ENCODE peak calls at places on chromosomes 13 and 19, in eight cellular contexts. E, P, C, K, M, W, G and D are unnamed samples.

GRCh38 chr13:32587774-32588165 is 1.5 kb downstream of the PDS5B start:
- DNase-seq in M (no peak), E (no peak), P (no peak), K (no peak), G (peak; percentile 27), W (no peak), C (no peak), D (no peak)

GRCh38 chr13:77207943-77208342 is 119.0 kb downstream of the MYCBP2 start:
- DNase-seq in M (no peak), W (no peak), P (peak; percentile 74), C (no peak), G (peak; percentile 91), E (no peak), K (no peak), D (no peak)

GRCh38 chr19:19568802-19569756 is 31.0 kb downstream of the CILP2 start:
- DNase-seq in P (peak; percentile 47), M (no peak), K (no peak), C (no peak), W (no peak), G (peak; percentile 59), E (no peak), D (no peak)

GRCh38 chr19:49911381-49912145 is 14.9 kb upstream of the IL4I1 start:
- DNase-seq in W (no peak), P (no peak), E (no peak), G (no peak), C (no peak), M (no peak), K (no peak), D (no peak)

GRCh38 chr13:25687622-25688225 is 315.9 kb downstream of the ATP8A2 start:
- DNase-seq in W (no peak), P (no peak), G (peak; percentile 16), C (no peak), M (no peak), K (peak; percentile 14), E (no peak), D (no peak)

GRCh38 chr13:33126909-33127607 is 110.8 kb downstream of the KL start:
- DNase-seq in P (peak; percentile 29), E (no peak), G (peak; percentile 52), M (no peak), W (no peak), C (no peak), K (peak; percentile 54), D (no peak)

GRCh38 chr13:22055259-22055658 is 384.4 kb downstream of the FGF9 start:
- DNase-seq in E (no peak), P (no peak), G (no peak), W (no peak), K (no peak), C (no peak), M (no peak), D (no peak)

GRCh38 chr19:18090545-18091216 is 3.9 kb upstream of the IL12RB1 start:
- DNase-seq in W (no peak), P (peak; percentile 21), K (no peak), C (no peak), E (no peak), M (no peak), G (no peak), D (no peak)

GRCh38 chr13:30341815-30342570 is 34.6 kb upstream of the KATNAL1 start:
- DNase-seq in K (peak; percentile 82), W (peak; percentile 96), G (peak; percentile 95), P (peak; percentile 96), E (peak; percentile 85), C (no peak), M (no peak), D (peak; percentile 65)

GRCh38 chr13:72530471-72530870 is 197.0 kb downstream of the MZT1 start:
- DNase-seq in W (no peak), E (no peak), P (peak; percentile 38), K (no peak), C (no peak), M (no peak), G (peak; percentile 60), D (no peak)

GRCh38 chr13:108769213-108770070 is 140.0 kb downstream of the MYO16 start:
- DNase-seq in P (no peak), E (no peak), C (no peak), W (no peak), M (peak; percentile 9), G (peak; percentile 3), K (no peak), D (no peak)

GRCh38 chr13:94128430-94128829 is 351.1 kb downstream of the DCT start:
- DNase-seq in K (peak; percentile 13), W (no peak), P (no peak), C (no peak), M (no peak), G (peak; percentile 60), E (no peak), D (no peak)

GRCh38 chr13:75468098-75468497 is 13.9 kb downstream of the TBC1D4 start:
- DNase-seq in K (no peak), C (no peak), P (peak; percentile 42), E (no peak), G (peak; percentile 36), M (no peak), W (no peak), D (no peak)

GRCh38 chr13:102487330-102487729 is 85.5 kb upstream of the FGF14 start:
- DNase-seq in G (no peak), C (no peak), W (no peak), E (no peak), P (no peak), M (no peak), K (no peak), D (peak; percentile 38)

GRCh38 chr13:31022491-31022890 is 90.0 kb downstream of the TEX26 start:
- DNase-seq in M (no peak), P (no peak), C (no peak), K (no peak), G (no peak), W (no peak), E (no peak), D (peak; percentile 89)

GRCh38 chr13:44660050-44660449 is 83.9 kb upstream of the TSC22D1 start:
- DNase-seq in K (no peak), G (no peak), C (no peak), E (no peak), W (no peak), M (no peak), P (no peak), D (no peak)

GRCh38 chr13:111318396-111318795 is 2.0 kb upstream of the TEX29 start:
- DNase-seq in W (no peak), P (no peak), M (no peak), K (no peak), C (no peak), E (no peak), G (no peak), D (no peak)

GRCh38 chr13:94674609-94675348 is 37.6 kb downstream of the SOX21 start:
- DNase-seq in E (no peak), G (peak; percentile 6), P (peak; percentile 61), M (peak; percentile 75), C (peak; percentile 26), K (peak; percentile 9), W (no peak), D (peak; percentile 67)

GRCh38 chr13:109370486-109370885 is 415.9 kb downstream of the IRS2 start:
- DNase-seq in K (no peak), C (no peak), W (no peak), M (no peak), P (no peak), G (no peak), E (no peak), D (no peak)

GRCh38 chr19:16234552-16235445 is 37.1 kb downstream of the AP1M1 start:
- DNase-seq in M (no peak), E (peak; percentile 46), G (no peak), W (peak; percentile 64), P (no peak), C (no peak), K (no peak), D (no peak)
- H3K36me3 ChIP-seq in M (peaks cover 3% of the 10 kb centered on the region), E (peaks cover 54% of the 10 kb centered on the region), G (peaks cover 9% of the 10 kb centered on the region), W (no peaks in the 10 kb centered on the region), P (peaks cover 66% of the 10 kb centered on the region), C (no peaks in the 10 kb centered on the region), K (peaks cover 62% of the 10 kb centered on the region), D (peaks cover 2% of the 10 kb centered on the region)

DNA sequence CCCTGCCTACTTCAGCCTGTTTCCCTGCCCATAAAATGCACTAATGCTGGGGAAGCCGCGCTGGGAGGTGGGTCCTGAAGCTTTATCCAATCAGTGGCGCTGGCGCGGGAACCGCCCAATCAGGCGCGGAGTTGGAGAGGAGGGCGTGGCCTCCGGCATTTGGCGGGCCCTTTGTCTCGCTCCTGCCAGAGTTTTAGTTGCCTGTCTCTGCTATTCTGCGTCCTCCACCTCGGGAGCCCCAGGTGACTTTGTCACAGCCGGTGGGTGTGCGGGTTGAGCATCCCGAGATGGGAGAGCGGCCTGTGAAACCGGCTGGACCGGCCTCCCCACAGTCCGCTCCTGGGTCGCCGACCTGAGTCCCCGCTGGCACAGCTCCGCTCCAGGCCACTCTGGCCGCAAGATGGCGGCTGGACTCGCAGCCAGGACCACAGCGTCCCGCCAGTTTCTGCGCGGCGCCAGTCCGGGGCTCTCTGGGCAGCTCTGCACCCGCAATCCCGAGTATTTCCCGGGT is 30.7 kb upstream of the ZNF429 start:
- DNase-seq in E (peak; percentile 85), P (peak; percentile 24), G (peak; percentile 60), C (peak; percentile 56), K (peak; percentile 80), W (peak; percentile 92), M (no peak), D (no peak)
- H3K36me3 ChIP-seq in E (no peaks in the 10 kb centered on the region), P (no peaks in the 10 kb centered on the region), G (no peaks in the 10 kb centered on the region), C (no peaks in the 10 kb centered on the region), K (no peaks in the 10 kb centered on the region), W (no peaks in the 10 kb centered on the region), M (no peaks in the 10 kb centered on the region), D (no peaks in the 10 kb centered on the region)

DNA sequence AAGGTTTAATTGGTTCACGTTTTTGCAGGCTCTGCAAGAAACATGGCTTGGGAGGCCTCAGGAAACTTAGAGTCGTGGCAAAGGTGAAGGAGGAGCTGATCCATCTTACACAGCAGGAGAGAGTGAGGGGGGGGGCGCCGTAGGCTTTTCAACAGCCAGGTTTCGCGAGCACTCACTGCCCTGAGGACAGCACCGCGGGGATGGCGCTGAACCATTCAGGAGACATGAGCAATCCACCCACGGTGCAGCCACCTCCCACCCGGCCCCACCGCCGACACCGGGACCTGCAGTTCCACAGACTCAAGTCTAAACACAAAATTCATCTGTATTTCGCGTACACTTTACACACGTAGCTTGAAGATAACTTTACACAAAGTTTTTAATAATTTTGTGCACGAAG is 73.6 kb downstream of the KDM4B start:
- DNase-seq in E (no peak), C (no peak), K (no peak), G (no peak), M (no peak), P (no peak), W (no peak), D (no peak)
- H3K36me3 ChIP-seq in E (peaks cover 30% of the 10 kb centered on the region), C (no peaks in the 10 kb centered on the region), K (peaks cover 42% of the 10 kb centered on the region), G (peaks cover 4% of the 10 kb centered on the region), M (no peaks in the 10 kb centered on the region), P (peaks cover 44% of the 10 kb centered on the region), W (no peaks in the 10 kb centered on the region), D (peaks cover 4% of the 10 kb centered on the region)

GRCh38 chr13:36417328-36417727 is 15.0 kb upstream of the CCNA1 start:
- DNase-seq in G (no peak), K (no peak), M (no peak), C (no peak), W (no peak), E (no peak), P (no peak), D (no peak)

GRCh38 chr13:36412736-36413135 is 19.6 kb upstream of the CCNA1 start:
- DNase-seq in C (no peak), P (no peak), G (peak; percentile 61), W (no peak), K (no peak), M (no peak), E (no peak), D (no peak)

GRCh38 chr13:36418022-36418805 is 14.1 kb upstream of the CCNA1 start:
- DNase-seq in G (peak; percentile 93), W (no peak), M (no peak), P (peak; percentile 78), E (no peak), K (no peak), C (no peak), D (peak; percentile 80)

GRCh38 chr13:36413161-36413560 is 19.1 kb upstream of the CCNA1 start:
- DNase-seq in P (no peak), K (no peak), C (no peak), M (no peak), G (no peak), E (no peak), W (no peak), D (no peak)

GRCh38 chr13:36414461-36414860 is 17.8 kb upstream of the CCNA1 start:
- DNase-seq in C (no peak), K (no peak), W (no peak), P (no peak), E (no peak), M (no peak), G (no peak), D (no peak)
- H3K36me3 ChIP-seq in C (no peaks in the 10 kb centered on the region), K (no peaks in the 10 kb centered on the region), W (no peaks in the 10 kb centered on the region), P (no peaks in the 10 kb centered on the region), E (no peaks in the 10 kb centered on the region), M (no peaks in the 10 kb centered on the region), G (no peaks in the 10 kb centered on the region), D (no peaks in the 10 kb centered on the region)